ENCODE peak calls at places on chromosome 19, in nine cellular contexts. C is K562, K is A549, V is SK-N-SH, T is HCT116, I is HepG2, J is HL-60, B is GM12878, X is Panc1. R is an unnamed sample.

GRCh38 chr19:47351545-47351944 is 2.4 kb downstream of the DHX34 start:
- DNase-seq in C (no peak), K (peak), V (peak), T (peak), I (peak), J (no peak), B (no peak), X (no peak), R (peak)

GRCh38 chr19:38650180-38650775 is 2.8 kb downstream of the ACTN4 start:
- DNase-seq in C (no peak), K (no peak), V (no peak), T (no peak), I (no peak), J (no peak), B (no peak), X (no peak), R (no peak)

GRCh38 chr19:45477713-45478453 is 10.1 kb downstream of the FOSB start:
- DNase-seq in C (peak), K (no peak), V (no peak), T (no peak), I (no peak), J (no peak), B (no peak), X (no peak), R (no peak)

GRCh38 chr19:38304866-38305429 is 897 bp downstream of the C19orf33 start:
- DNase-seq in C (peak), K (peak), V (peak), T (peak), I (peak), J (no peak), B (no peak), X (peak), R (peak)

GRCh38 chr19:4352701-4353121 is 9.3 kb downstream of the MPND start:
- DNase-seq in C (peak), K (peak), V (peak), T (no peak), I (peak), J (no peak), B (no peak), X (no peak), R (peak)

GRCh38 chr19:48969276-48970138 is 4.4 kb downstream of the FTL start:
- DNase-seq in C (peak), K (peak), V (no peak), T (no peak), I (no peak), J (no peak), B (no peak), X (no peak), R (peak)

GRCh38 chr19:4390017-4390861 is 10.1 kb downstream of the SH3GL1 start:
- DNase-seq in C (no peak), K (no peak), V (no peak), T (no peak), I (no peak), J (no peak), B (no peak), X (no peak), R (peak)

GRCh38 chr19:49699364-49699763 is 8.4 kb downstream of the CPT1C start:
- DNase-seq in C (no peak), K (no peak), V (no peak), T (no peak), I (no peak), J (no peak), B (no peak), X (no peak), R (no peak)

GRCh38 chr19:39916851-39917396 is 17.5 kb downstream of the FCGBP start:
- DNase-seq in C (peak), K (no peak), V (no peak), T (no peak), I (no peak), J (no peak), B (no peak), X (no peak), R (no peak)

GRCh38 chr19:18804139-18804601 is 13.1 kb upstream of the COMP start:
- DNase-seq in C (no peak), K (no peak), V (no peak), T (no peak), I (no peak), J (no peak), B (no peak), X (no peak), R (no peak)

GRCh38 chr19:45075215-45076028 is 856 bp downstream of the ZNF296 start:
- DNase-seq in C (peak), K (peak), V (no peak), T (peak), I (peak), J (peak), B (peak), X (no peak), R (peak)

GRCh38 chr19:56613639-56614038 is 18.5 kb downstream of the ZNF71 start:
- DNase-seq in C (no peak), K (no peak), V (no peak), T (no peak), I (no peak), J (no peak), B (no peak), X (no peak), R (no peak)

GRCh38 chr19:4369888-4370260 is 26.5 kb downstream of the MPND start:
- DNase-seq in C (no peak), K (no peak), V (no peak), T (no peak), I (no peak), J (peak), B (no peak), X (no peak), R (peak)

GRCh38 chr19:49387936-49388372 is at the start of gene KASH5:
- DNase-seq in C (peak), K (peak), V (peak), T (no peak), I (no peak), J (no peak), B (no peak), X (no peak), R (peak)

GRCh38 chr19:4052114-4052992 is 14.3 kb downstream of the ZBTB7A start:
- DNase-seq in C (no peak), K (no peak), V (no peak), T (no peak), I (peak), J (peak), B (no peak), X (no peak), R (no peak)

GRCh38 chr19:38665950-38666661 is 18.7 kb downstream of the ACTN4 start:
- DNase-seq in C (no peak), K (no peak), V (no peak), T (no peak), I (peak), J (no peak), B (no peak), X (no peak), R (peak)

GRCh38 chr19:49496574-49497008 is 357 bp downstream of the RPS11 start:
- DNase-seq in C (no peak), K (no peak), V (no peak), T (no peak), I (no peak), J (no peak), B (no peak), X (no peak), R (no peak)

GRCh38 chr19:35895911-35896642 is 4.3 kb downstream of the NFKBID start:
- DNase-seq in C (no peak), K (no peak), V (no peak), T (no peak), I (no peak), J (no peak), B (no peak), X (no peak), R (no peak)

GRCh38 chr19:18675779-18676178 is 7.7 kb upstream of the CRTC1 start:
- DNase-seq in C (peak), K (no peak), V (no peak), T (peak), I (no peak), J (no peak), B (no peak), X (no peak), R (peak)

GRCh38 chr19:3563689-3564269 is 6.4 kb upstream of the MFSD12 start:
- DNase-seq in C (no peak), K (no peak), V (no peak), T (no peak), I (no peak), J (no peak), B (no peak), X (no peak), R (no peak)

GRCh38 chr19:49557641-49558325 is 22.6 kb downstream of the NOSIP start:
- DNase-seq in C (no peak), K (no peak), V (no peak), T (no peak), I (no peak), J (no peak), B (no peak), X (no peak), R (no peak)

GRCh38 chr19:7925171-7925837 is 631 bp downstream of the CTXN1 start:
- DNase-seq in C (peak), K (peak), V (peak), T (peak), I (peak), J (no peak), B (no peak), X (no peak), R (peak)

GRCh38 chr19:45450042-45450380 is 17.8 kb upstream of the FOSB start:
- DNase-seq in C (peak), K (no peak), V (no peak), T (no peak), I (no peak), J (peak), B (no peak), X (no peak), R (no peak)

GRCh38 chr19:46471116-46471733 is at the start of gene PNMA8A:
- DNase-seq in C (peak), K (peak), V (peak), T (no peak), I (no peak), J (no peak), B (no peak), X (no peak), R (peak)

GRCh38 chr19:18417250-18418033 is 1.8 kb upstream of the SSBP4 start:
- DNase-seq in C (peak), K (no peak), V (peak), T (no peak), I (peak), J (peak), B (no peak), X (no peak), R (peak)

GRCh38 chr19:30034321-30034720 is 92.3 kb downstream of the URI1 start:
- DNase-seq in C (no peak), K (no peak), V (no peak), T (no peak), I (no peak), J (no peak), B (no peak), X (no peak), R (no peak)

GRCh38 chr19:17616961-17617806 is 61.7 kb downstream of the COLGALT1 start:
- DNase-seq in C (peak), K (peak), V (peak), T (peak), I (peak), J (no peak), B (no peak), X (peak), R (peak)

GRCh38 chr19:44681992-44682790 is 10.9 kb downstream of the CEACAM19 start:
- DNase-seq in C (no peak), K (no peak), V (no peak), T (no peak), I (no peak), J (no peak), B (no peak), X (no peak), R (no peak)

GRCh38 chr19:35975608-35976214 is 19.3 kb upstream of the SDHAF1 start:
- DNase-seq in C (peak), K (peak), V (no peak), T (no peak), I (no peak), J (no peak), B (no peak), X (no peak), R (peak)

GRCh38 chr19:48596679-48597465 is 9.7 kb upstream of the SPACA4 start:
- DNase-seq in C (no peak), K (no peak), V (no peak), T (no peak), I (no peak), J (no peak), B (no peak), X (no peak), R (no peak)

GRCh38 chr19:18507021-18507726 is 14.7 kb downstream of the ELL start:
- DNase-seq in C (no peak), K (no peak), V (peak), T (no peak), I (no peak), J (no peak), B (no peak), X (no peak), R (no peak)

GRCh38 chr19:39923862-39924261 is 10.6 kb downstream of the FCGBP start:
- DNase-seq in C (no peak), K (no peak), V (no peak), T (no peak), I (no peak), J (no peak), B (no peak), X (no peak), R (no peak)

GRCh38 chr19:11377756-11378155 is 3.3 kb downstream of the SWSAP1 start:
- DNase-seq in C (no peak), K (no peak), V (no peak), T (no peak), I (no peak), J (no peak), B (no peak), X (no peak), R (no peak)

GRCh38 chr19:49851456-49852259 is 699 bp downstream of the PTOV1 start:
- DNase-seq in C (peak), K (no peak), V (peak), T (no peak), I (no peak), J (no peak), B (no peak), X (no peak), R (peak)

GRCh38 chr19:49589391-49589790 is 1.6 kb upstream of the PRR12 start:
- DNase-seq in C (no peak), K (no peak), V (no peak), T (no peak), I (no peak), J (no peak), B (no peak), X (no peak), R (no peak)

GRCh38 chr19:46951236-46951986 is 68.2 kb upstream of the NPAS1 start:
- DNase-seq in C (no peak), K (peak), V (no peak), T (peak), I (peak), J (no peak), B (no peak), X (no peak), R (no peak)

GRCh38 chr19:47719047-47719885 is 6.0 kb downstream of the EHD2 start:
- DNase-seq in C (no peak), K (peak), V (peak), T (no peak), I (peak), J (no peak), B (no peak), X (no peak), R (no peak)

GRCh38 chr19:40443930-40444180 is 280 bp downstream of the SERTAD3 start:
- DNase-seq in C (peak), K (peak), V (no peak), T (no peak), I (no peak), J (no peak), B (no peak), X (no peak), R (peak)

DNA sequence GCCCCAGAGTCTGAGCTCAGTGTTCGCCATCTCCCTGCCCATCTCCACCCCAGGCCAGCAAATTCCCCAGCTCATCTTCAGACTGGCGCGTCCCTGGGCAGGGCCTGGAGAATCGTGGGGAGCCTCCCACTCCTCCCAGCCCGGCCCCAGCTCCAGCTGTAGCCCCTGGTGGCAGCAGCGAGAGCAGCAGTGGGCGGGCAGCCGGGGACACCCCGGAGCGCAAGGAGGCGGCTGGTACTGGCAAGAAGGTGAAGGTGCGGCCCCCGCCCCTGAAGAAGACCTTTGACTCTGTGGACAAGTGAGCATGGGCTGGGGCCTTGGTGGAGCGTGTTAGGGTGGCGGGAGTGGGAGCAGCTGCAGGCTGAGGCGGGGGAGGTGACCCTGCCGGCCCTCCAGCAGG is 8.4 kb upstream of the PRR19 start:
- DNase-seq in C (no peak), K (no peak), V (no peak), T (no peak), I (no peak), J (no peak), B (no peak), X (no peak), R (peak)
- TF ChIP-seq CTCF in C (no peak), K (no peak), V (no peak), T (no peak), I (no peak), J (no peak), B (no peak), X (peak), R (peak)

GRCh38 chr19:58557253-58558065 is 952 bp downstream of the UBE2M start:
- DNase-seq in C (no peak), K (no peak), V (no peak), T (no peak), I (no peak), J (no peak), B (no peak), X (no peak), R (no peak)

GRCh38 chr19:58559275-58560006 is 1.0 kb upstream of the UBE2M start:
- DNase-seq in C (peak), K (peak), V (peak), T (peak), I (peak), J (peak), B (peak), X (peak), R (peak)

GRCh38 chr19:58558623-58559274 is 338 bp upstream of the UBE2M start:
- DNase-seq in C (peak), K (peak), V (peak), T (peak), I (peak), J (peak), B (peak), X (peak), R (peak)

GRCh38 chr19:58556633-58557252 is 1.7 kb downstream of the UBE2M start:
- DNase-seq in C (no peak), K (no peak), V (no peak), T (no peak), I (no peak), J (no peak), B (no peak), X (no peak), R (no peak)

DNA sequence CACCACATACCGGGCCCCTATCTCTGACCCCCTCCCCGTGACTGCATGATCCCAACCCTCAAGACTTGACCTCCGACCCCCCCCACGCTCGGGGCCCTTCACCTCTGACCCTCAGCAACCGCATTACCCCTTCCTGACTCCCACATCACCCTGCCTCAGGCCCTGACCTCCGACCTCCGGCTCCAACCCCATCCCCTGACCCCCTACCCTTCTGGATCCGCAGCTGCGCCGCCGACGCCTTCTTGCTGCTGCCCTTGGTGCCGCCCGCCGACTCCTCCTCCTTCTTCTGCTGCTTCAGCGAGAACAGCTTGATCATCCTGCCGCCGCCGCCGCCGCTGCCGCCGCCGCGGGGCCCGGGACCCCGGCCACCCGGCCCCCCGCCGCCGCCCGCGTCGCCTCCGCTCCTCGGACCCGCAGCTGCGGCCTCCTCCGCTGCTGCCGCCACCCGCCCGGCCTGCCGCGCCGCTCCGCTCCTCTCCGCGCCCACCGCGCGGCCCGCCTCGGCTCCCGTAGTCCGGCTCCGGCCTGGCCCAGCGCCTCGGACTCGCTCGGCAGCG is at the start of gene UBE2M:
- DNase-seq in C (peak), K (no peak), V (no peak), T (no peak), I (no peak), J (no peak), B (no peak), X (no peak), R (peak)
- TF ChIP-seq REST in C (no peak), K (no peak), V (no peak), T (no peak), I (no peak), J (peak), B (no peak), X (no peak), R (no peak)

DNA sequence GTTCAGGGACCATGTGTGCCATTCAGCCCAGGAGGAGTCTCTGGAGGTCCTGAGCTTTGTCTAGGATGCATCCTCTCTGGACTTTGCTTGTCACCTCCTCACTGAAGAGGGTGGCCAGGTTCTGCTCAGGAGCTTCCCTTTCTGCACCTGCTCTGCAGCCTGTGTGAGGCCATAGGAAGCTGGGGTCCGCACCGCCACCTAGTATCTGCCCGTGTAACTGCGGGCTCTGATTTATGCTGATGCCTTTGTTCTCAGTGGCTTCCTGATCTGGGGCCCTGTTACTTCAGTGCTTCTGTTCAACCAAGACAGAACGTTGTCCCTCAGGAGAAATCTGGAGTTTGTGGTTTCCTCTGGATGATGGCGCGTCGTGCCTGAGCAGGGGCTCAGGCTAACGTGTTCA is 15.5 kb downstream of the ZNF610 start:
- DNase-seq in C (no peak), K (no peak), V (peak), T (no peak), I (no peak), J (no peak), B (no peak), X (no peak), R (peak)
- TF ChIP-seq CTCF in C (peak), K (no peak), V (no peak), T (no peak), I (peak), J (no peak), B (no peak), X (no peak), R (peak)

GRCh38 chr19:1173160-1173844 is 766 bp downstream of the SBNO2 start:
- DNase-seq in C (peak), K (no peak), V (peak), T (no peak), I (no peak), J (peak), B (no peak), X (no peak), R (no peak)
- TF ChIP-seq REST in C (no peak), K (no peak), V (no peak), T (no peak), I (no peak), J (no peak), B (no peak), X (no peak), R (no peak)

GRCh38 chr19:31347828-31348314 is 1.4 kb downstream of the TSHZ3 start:
- DNase-seq in C (no peak), K (no peak), V (no peak), T (no peak), I (no peak), J (no peak), B (no peak), X (no peak), R (no peak)

GRCh38 chr19:31346184-31346583 is 3.1 kb downstream of the TSHZ3 start:
- DNase-seq in C (no peak), K (no peak), V (no peak), T (no peak), I (no peak), J (no peak), B (no peak), X (no peak), R (no peak)

GRCh38 chr19:31348416-31349159 is 648 bp downstream of the TSHZ3 start:
- DNase-seq in C (no peak), K (no peak), V (peak), T (no peak), I (no peak), J (no peak), B (no peak), X (no peak), R (peak)

GRCh38 chr19:31346660-31347059 is 2.6 kb downstream of the TSHZ3 start:
- DNase-seq in C (no peak), K (no peak), V (no peak), T (no peak), I (no peak), J (no peak), B (no peak), X (no peak), R (no peak)

DNA sequence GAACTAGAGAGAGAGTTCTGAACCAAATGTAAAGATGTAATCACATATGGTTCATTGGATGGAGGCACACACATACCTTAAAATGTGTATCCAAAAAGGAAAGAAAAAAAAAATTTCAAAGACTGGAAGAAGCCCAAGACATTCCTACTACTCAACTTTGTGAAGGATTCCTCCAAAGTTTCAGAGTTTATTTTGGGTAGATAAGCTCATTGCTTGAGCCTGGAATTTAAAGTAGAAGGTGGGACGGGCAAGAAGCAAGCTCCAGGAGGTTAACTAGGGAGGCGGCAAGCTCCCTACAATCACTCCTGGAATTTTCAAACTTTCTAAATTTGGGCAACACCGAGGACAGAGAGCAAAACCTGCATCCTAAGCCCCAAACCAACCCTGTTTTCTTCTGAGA is 1.9 kb downstream of the TSHZ3 start:
- DNase-seq in C (no peak), K (no peak), V (no peak), T (no peak), I (no peak), J (no peak), B (no peak), X (no peak), R (no peak)
- TF ChIP-seq CTCF in C (no peak), K (no peak), V (no peak), T (no peak), I (no peak), J (no peak), B (no peak), X (no peak), R (no peak)